ENCODE peak calls at places on chromosome 19, in five cellular contexts. One of them, this sample, is unnamed.

GRCh38 chr19:29943615-29944014 is 1.6 kb downstream of the URI1 start:
- DNase-seq in AG04449: no peak
- DNase-seq in uterus: no peak
- DNase-seq in choroid plexus epithelial cell: no peak
- DNase-seq in GM12864: no peak
- DNase-seq in this sample: no peak

GRCh38 chr19:40803857-40804782 is 5.1 kb downstream of the EGLN2 start:
- DNase-seq in AG04449: no peak
- DNase-seq in uterus: no peak
- DNase-seq in choroid plexus epithelial cell: no peak
- DNase-seq in GM12864: peak
- DNase-seq in this sample: no peak

GRCh38 chr19:29247912-29248311 is 35.0 kb upstream of the UQCRFS1 start:
- DNase-seq in AG04449: no peak
- DNase-seq in uterus: no peak
- DNase-seq in choroid plexus epithelial cell: no peak
- DNase-seq in GM12864: no peak
- DNase-seq in this sample: no peak

GRCh38 chr19:38290631-38291147 is 13.4 kb upstream of the C19orf33 start:
- DNase-seq in AG04449: peak
- DNase-seq in uterus: no peak
- DNase-seq in choroid plexus epithelial cell: peak
- DNase-seq in GM12864: no peak
- DNase-seq in this sample: peak

GRCh38 chr19:47226426-47227346 is 4.3 kb downstream of the BBC3 start:
- DNase-seq in AG04449: no peak
- DNase-seq in uterus: peak
- DNase-seq in choroid plexus epithelial cell: peak
- DNase-seq in GM12864: peak
- DNase-seq in this sample: peak

GRCh38 chr19:46080561-46080960 is 39.8 kb upstream of the IGFL4 start:
- DNase-seq in AG04449: peak
- DNase-seq in uterus: peak
- DNase-seq in choroid plexus epithelial cell: peak
- DNase-seq in GM12864: no peak
- DNase-seq in this sample: no peak

GRCh38 chr19:29002336-29002735 is 210.6 kb downstream of the UQCRFS1 start:
- DNase-seq in AG04449: no peak
- DNase-seq in uterus: no peak
- DNase-seq in choroid plexus epithelial cell: no peak
- DNase-seq in GM12864: no peak
- DNase-seq in this sample: no peak

GRCh38 chr19:36528921-36529518 is 949 bp upstream of the ZNF260 start:
- DNase-seq in AG04449: no peak
- DNase-seq in uterus: no peak
- DNase-seq in choroid plexus epithelial cell: no peak
- DNase-seq in GM12864: peak
- DNase-seq in this sample: no peak

GRCh38 chr19:43774103-43774939 is 6.5 kb downstream of the KCNN4 start:
- DNase-seq in AG04449: no peak
- DNase-seq in uterus: peak
- DNase-seq in choroid plexus epithelial cell: peak
- DNase-seq in GM12864: no peak
- DNase-seq in this sample: no peak

GRCh38 chr19:2246801-2247361 is 2.2 kb upstream of the AMH start:
- DNase-seq in AG04449: no peak
- DNase-seq in uterus: peak
- DNase-seq in choroid plexus epithelial cell: peak
- DNase-seq in GM12864: no peak
- DNase-seq in this sample: no peak

GRCh38 chr19:3296446-3296845 is 69.9 kb upstream of the NFIC start:
- DNase-seq in AG04449: no peak
- DNase-seq in uterus: no peak
- DNase-seq in choroid plexus epithelial cell: no peak
- DNase-seq in GM12864: no peak
- DNase-seq in this sample: no peak

GRCh38 chr19:11435833-11436313 is 438 bp downstream of the PRKCSH start:
- DNase-seq in AG04449: no peak
- DNase-seq in uterus: no peak
- DNase-seq in choroid plexus epithelial cell: peak
- DNase-seq in GM12864: no peak
- DNase-seq in this sample: no peak

GRCh38 chr19:57656346-57656745 is 12.4 kb upstream of the ZSCAN4 start:
- DNase-seq in AG04449: no peak
- DNase-seq in uterus: no peak
- DNase-seq in choroid plexus epithelial cell: no peak
- DNase-seq in GM12864: no peak
- DNase-seq in this sample: no peak

GRCh38 chr19:8305798-8306197 is 2.4 kb downstream of the CD320 start:
- DNase-seq in AG04449: no peak
- DNase-seq in uterus: peak
- DNase-seq in choroid plexus epithelial cell: no peak
- DNase-seq in GM12864: no peak
- DNase-seq in this sample: no peak

GRCh38 chr19:18589380-18590272 is 1.0 kb downstream of the REX1BD start:
- DNase-seq in AG04449: no peak
- DNase-seq in uterus: peak
- DNase-seq in choroid plexus epithelial cell: peak
- DNase-seq in GM12864: no peak
- DNase-seq in this sample: no peak
- TF ChIP-seq CTCF in AG04449: peak
- TF ChIP-seq CTCF in uterus: peak
- TF ChIP-seq CTCF in choroid plexus epithelial cell: peak
- TF ChIP-seq CTCF in GM12864: peak
- TF ChIP-seq CTCF in this sample: no peak

GRCh38 chr19:15971217-15971616 is 22.4 kb downstream of the OR10H4 start:
- DNase-seq in AG04449: no peak
- DNase-seq in uterus: no peak
- DNase-seq in choroid plexus epithelial cell: no peak
- DNase-seq in GM12864: no peak
- DNase-seq in this sample: no peak
- TF ChIP-seq CTCF in AG04449: no peak
- TF ChIP-seq CTCF in uterus: no peak
- TF ChIP-seq CTCF in choroid plexus epithelial cell: no peak
- TF ChIP-seq CTCF in GM12864: no peak
- TF ChIP-seq CTCF in this sample: no peak

GRCh38 chr19:49890349-49891311 is 6.1 kb downstream of the IL4I1 start:
- DNase-seq in AG04449: no peak
- DNase-seq in uterus: no peak
- DNase-seq in choroid plexus epithelial cell: no peak
- DNase-seq in GM12864: no peak
- DNase-seq in this sample: no peak
- TF ChIP-seq CTCF in AG04449: no peak
- TF ChIP-seq CTCF in uterus: no peak
- TF ChIP-seq CTCF in choroid plexus epithelial cell: no peak
- TF ChIP-seq CTCF in GM12864: no peak
- TF ChIP-seq CTCF in this sample: no peak

GRCh38 chr19:55166530-55167268 is at the start of gene DNAAF3:
- DNase-seq in AG04449: peak
- DNase-seq in uterus: peak
- DNase-seq in choroid plexus epithelial cell: peak
- DNase-seq in GM12864: peak
- DNase-seq in this sample: peak
- TF ChIP-seq CTCF in AG04449: no peak
- TF ChIP-seq CTCF in uterus: no peak
- TF ChIP-seq CTCF in choroid plexus epithelial cell: no peak
- TF ChIP-seq CTCF in GM12864: no peak
- TF ChIP-seq CTCF in this sample: no peak

GRCh38 chr19:18557474-18558201 is at the start of gene KXD1:
- DNase-seq in AG04449: peak
- DNase-seq in uterus: peak
- DNase-seq in choroid plexus epithelial cell: peak
- DNase-seq in GM12864: peak
- DNase-seq in this sample: peak
- TF ChIP-seq CTCF in AG04449: no peak
- TF ChIP-seq CTCF in uterus: no peak
- TF ChIP-seq CTCF in choroid plexus epithelial cell: no peak
- TF ChIP-seq CTCF in GM12864: no peak
- TF ChIP-seq CTCF in this sample: no peak

DNA sequence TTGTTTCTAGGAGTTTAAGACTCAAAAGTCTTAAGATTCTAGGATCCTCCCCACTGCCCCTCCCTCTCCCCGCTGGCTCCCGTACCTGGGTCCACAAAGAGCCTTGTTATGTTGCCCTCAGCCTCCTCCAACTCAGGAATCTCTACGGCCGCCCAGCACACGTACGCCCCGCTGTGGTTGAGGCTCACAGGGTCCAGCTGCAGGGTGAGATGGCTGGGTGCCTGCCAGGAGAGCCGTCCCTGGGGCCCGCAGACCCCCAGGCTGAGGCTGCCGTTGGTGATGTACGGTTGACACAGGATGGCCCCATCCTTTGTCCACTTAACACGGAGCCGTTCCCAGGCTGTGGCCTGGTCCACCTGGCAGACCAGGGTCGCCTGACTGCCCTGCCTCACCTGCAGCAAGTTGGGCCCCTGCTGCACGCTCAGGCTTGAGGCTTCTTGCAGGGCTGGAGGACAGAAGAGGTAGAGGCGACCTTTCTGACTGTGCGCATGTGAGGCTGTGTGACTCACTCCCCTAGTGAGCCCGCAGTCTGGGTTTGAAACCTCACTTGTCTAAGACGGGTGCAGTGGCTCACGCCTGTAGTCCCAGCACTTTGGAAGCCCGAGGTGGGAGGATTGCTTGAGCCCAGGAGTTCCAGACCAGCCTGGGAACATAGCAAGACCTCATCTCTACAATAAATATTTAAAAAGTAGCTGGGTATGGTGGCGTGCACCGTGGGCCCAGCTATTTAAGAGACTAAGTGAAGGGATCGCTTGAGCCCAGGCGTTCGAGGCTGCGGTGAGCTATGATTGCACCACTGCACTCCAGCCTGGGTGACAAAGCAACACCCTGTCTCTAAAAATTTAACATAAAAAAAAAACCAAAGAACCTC is 4.1 kb downstream of the TMIGD2 start:
- DNase-seq in AG04449: no peak
- DNase-seq in uterus: no peak
- DNase-seq in choroid plexus epithelial cell: no peak
- DNase-seq in GM12864: no peak
- DNase-seq in this sample: no peak
- TF ChIP-seq CTCF in AG04449: no peak
- TF ChIP-seq CTCF in uterus: no peak
- TF ChIP-seq CTCF in choroid plexus epithelial cell: no peak
- TF ChIP-seq CTCF in GM12864: no peak
- TF ChIP-seq CTCF in this sample: no peak